ENCODE peak calls at places on chromosomes 13 and 19, in four cellular contexts. One of them, this sample, is unnamed.

GRCh38 chr13:114010401-114011101 is 36.7 kb upstream of the C13orf46 start:
- DNase-seq in IMR-90: no peak
- DNase-seq in GM23248: no peak
- DNase-seq in HCT116: no peak
- DNase-seq in this sample: no peak

GRCh38 chr19:16202320-16203255 is 4.9 kb downstream of the AP1M1 start:
- DNase-seq in GM23248: peak
- DNase-seq in HCT116: no peak
- DNase-seq in IMR-90: no peak
- DNase-seq in this sample: no peak

GRCh38 chr19:16067205-16067938 is 8.9 kb upstream of the TPM4 start:
- DNase-seq in HCT116: peak
- DNase-seq in GM23248: peak
- DNase-seq in IMR-90: peak
- DNase-seq in this sample: no peak

GRCh38 chr13:39451860-39452301 is 151.1 kb downstream of the LHFPL6 start:
- DNase-seq in HCT116: no peak
- DNase-seq in IMR-90: peak
- DNase-seq in GM23248: no peak
- DNase-seq in this sample: peak

GRCh38 chr13:33953781-33954180 is 135.8 kb downstream of the RFC3 start:
- DNase-seq in HCT116: no peak
- DNase-seq in IMR-90: no peak
- DNase-seq in GM23248: peak
- DNase-seq in this sample: no peak

GRCh38 chr13:98142427-98143156 is at the start of gene FARP1:
- DNase-seq in IMR-90: peak
- DNase-seq in HCT116: peak
- DNase-seq in GM23248: peak
- DNase-seq in this sample: peak

GRCh38 chr19:18853755-18854427 is 22.1 kb downstream of the UPF1 start:
- DNase-seq in IMR-90: no peak
- DNase-seq in GM23248: no peak
- DNase-seq in HCT116: no peak
- DNase-seq in this sample: no peak

GRCh38 chr13:90185734-90186133 is 1161.8 kb upstream of the MIR17HG start:
- DNase-seq in GM23248: peak
- DNase-seq in HCT116: no peak
- DNase-seq in IMR-90: no peak
- DNase-seq in this sample: peak

GRCh38 chr19:17035842-17036424 is 9.3 kb upstream of the CPAMD8 start:
- DNase-seq in GM23248: peak
- DNase-seq in IMR-90: no peak
- DNase-seq in HCT116: no peak
- DNase-seq in this sample: no peak

GRCh38 chr19:38653028-38653571 is 5.7 kb downstream of the ACTN4 start:
- DNase-seq in HCT116: no peak
- DNase-seq in IMR-90: peak
- DNase-seq in GM23248: peak
- DNase-seq in this sample: peak

GRCh38 chr19:2428027-2428690 is 773 bp upstream of the TIMM13 start:
- DNase-seq in IMR-90: peak
- DNase-seq in HCT116: no peak
- DNase-seq in GM23248: peak
- DNase-seq in this sample: no peak

GRCh38 chr19:42433503-42434260 is 6.5 kb upstream of the LIPE start:
- DNase-seq in IMR-90: peak
- DNase-seq in GM23248: peak
- DNase-seq in HCT116: no peak
- DNase-seq in this sample: peak

GRCh38 chr13:63540042-63540441 is 2124.4 kb upstream of the PCDH20 start:
- DNase-seq in GM23248: no peak
- DNase-seq in IMR-90: no peak
- DNase-seq in HCT116: no peak
- DNase-seq in this sample: no peak

GRCh38 chr13:80630685-80631121 is 289.8 kb upstream of the SPRY2 start:
- DNase-seq in IMR-90: no peak
- DNase-seq in HCT116: no peak
- DNase-seq in GM23248: no peak
- DNase-seq in this sample: peak

GRCh38 chr13:110953833-110954532 is 39.1 kb upstream of the ANKRD10 start:
- DNase-seq in GM23248: no peak
- DNase-seq in IMR-90: no peak
- DNase-seq in HCT116: no peak
- DNase-seq in this sample: no peak

GRCh38 chr13:33682020-33682564 is 135.9 kb upstream of the RFC3 start:
- DNase-seq in GM23248: no peak
- DNase-seq in IMR-90: no peak
- DNase-seq in HCT116: no peak
- DNase-seq in this sample: no peak

GRCh38 chr19:29665826-29666633 is 769 bp downstream of the PLEKHF1 start:
- DNase-seq in IMR-90: peak
- DNase-seq in HCT116: no peak
- DNase-seq in GM23248: peak
- DNase-seq in this sample: peak

GRCh38 chr13:19072543-19072942 is 109.1 kb downstream of the TUBA3C start:
- DNase-seq in GM23248: no peak
- DNase-seq in IMR-90: no peak
- DNase-seq in HCT116: no peak
- DNase-seq in this sample: no peak

GRCh38 chr19:41548954-41549688 is 26.8 kb upstream of the CEACAM21 start:
- DNase-seq in IMR-90: no peak
- DNase-seq in GM23248: no peak
- DNase-seq in HCT116: no peak
- DNase-seq in this sample: peak

GRCh38 chr13:20633802-20634201 is 66.8 kb downstream of the IFT88 start:
- DNase-seq in IMR-90: no peak
- DNase-seq in HCT116: no peak
- DNase-seq in GM23248: no peak
- DNase-seq in this sample: no peak

GRCh38 chr13:103443604-103444003 is 377.4 kb upstream of the SLC10A2 start:
- DNase-seq in GM23248: no peak
- DNase-seq in HCT116: no peak
- DNase-seq in IMR-90: no peak
- DNase-seq in this sample: no peak

GRCh38 chr19:31354919-31355318 is 5.7 kb upstream of the TSHZ3 start:
- DNase-seq in HCT116: no peak
- DNase-seq in GM23248: no peak
- DNase-seq in IMR-90: no peak
- DNase-seq in this sample: no peak

DNA sequence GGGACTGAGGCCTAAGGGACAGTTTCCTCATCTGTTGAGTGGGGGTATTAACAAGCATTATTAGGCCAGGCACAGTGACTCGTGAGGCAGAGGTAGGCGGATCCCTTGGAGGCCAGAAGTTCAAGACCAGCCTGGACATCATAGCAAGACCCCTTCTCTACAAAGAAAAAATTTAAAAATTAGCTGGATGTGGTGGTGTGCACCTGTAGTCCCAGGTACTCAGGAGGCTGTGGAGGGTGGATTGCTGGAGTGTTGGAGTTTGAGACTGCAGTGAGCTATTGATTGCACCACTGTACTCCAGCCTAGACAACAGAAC is 11.3 kb upstream of the FOSB start:
- DNase-seq in HCT116: no peak
- DNase-seq in IMR-90: no peak
- DNase-seq in GM23248: no peak
- DNase-seq in this sample: no peak
- H3K4me2 ChIP-seq in HCT116: peak
- H3K4me2 ChIP-seq in IMR-90: no peak
- H3K4me2 ChIP-seq in GM23248: peak
- H3K4me2 ChIP-seq in this sample: peak

GRCh38 chr13:95608640-95609280 is 35.7 kb downstream of the DZIP1 start:
- DNase-seq in GM23248: peak
- DNase-seq in IMR-90: no peak
- DNase-seq in HCT116: no peak
- DNase-seq in this sample: peak
- H3K9ac ChIP-seq in GM23248: no peak
- H3K9ac ChIP-seq in IMR-90: no peak
- H3K9ac ChIP-seq in HCT116: no peak
- H3K9ac ChIP-seq in this sample: no peak

GRCh38 chr13:109779074-109779473 is 7.3 kb downstream of the IRS2 start:
- DNase-seq in GM23248: no peak
- DNase-seq in HCT116: no peak
- DNase-seq in IMR-90: no peak
- DNase-seq in this sample: no peak

GRCh38 chr13:109779876-109780516 is 6.4 kb downstream of the IRS2 start:
- DNase-seq in GM23248: no peak
- DNase-seq in IMR-90: no peak
- DNase-seq in HCT116: no peak
- DNase-seq in this sample: no peak

GRCh38 chr13:109780880-109781383 is 5.5 kb downstream of the IRS2 start:
- DNase-seq in HCT116: no peak
- DNase-seq in IMR-90: no peak
- DNase-seq in GM23248: no peak
- DNase-seq in this sample: no peak

GRCh38 chr13:109776575-109776974 is 9.8 kb downstream of the IRS2 start:
- DNase-seq in IMR-90: peak
- DNase-seq in GM23248: no peak
- DNase-seq in HCT116: no peak
- DNase-seq in this sample: no peak

DNA sequence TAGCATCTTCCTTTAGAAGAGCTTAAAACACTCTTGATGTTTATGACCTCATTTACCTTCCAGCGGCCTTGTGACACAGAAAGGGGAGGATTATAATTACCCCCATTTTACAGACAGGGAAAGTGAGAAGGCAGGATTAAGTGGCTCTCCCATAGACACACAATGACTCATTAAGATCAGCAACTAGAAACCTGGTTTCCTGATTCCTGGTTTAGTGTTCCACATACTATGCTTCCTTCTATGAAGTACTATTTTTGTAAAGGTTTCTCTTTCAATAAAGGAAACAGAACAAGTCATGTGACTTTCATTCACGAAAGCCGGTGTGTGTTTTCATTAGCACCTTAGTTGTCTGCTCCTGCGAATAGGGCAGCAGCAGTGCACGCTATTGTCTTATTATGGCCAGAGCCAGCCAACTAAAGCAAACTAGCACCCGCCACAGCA is 8.3 kb downstream of the IRS2 start:
- DNase-seq in GM23248: peak
- DNase-seq in HCT116: no peak
- DNase-seq in IMR-90: peak
- DNase-seq in this sample: peak
- H3K27ac ChIP-seq in GM23248: no peak
- H3K27ac ChIP-seq in HCT116: no peak
- H3K27ac ChIP-seq in IMR-90: no peak
- H3K27ac ChIP-seq in this sample: no peak

GRCh38 chr19:9008667-9009066 is 1.5 kb downstream of the MUC16 start:
- DNase-seq in IMR-90: no peak
- DNase-seq in GM23248: no peak
- DNase-seq in HCT116: no peak
- DNase-seq in this sample: no peak
- H3K4me2 ChIP-seq in IMR-90: no peak
- H3K4me2 ChIP-seq in GM23248: no peak
- H3K4me2 ChIP-seq in HCT116: no peak
- H3K4me2 ChIP-seq in this sample: no peak

DNA sequence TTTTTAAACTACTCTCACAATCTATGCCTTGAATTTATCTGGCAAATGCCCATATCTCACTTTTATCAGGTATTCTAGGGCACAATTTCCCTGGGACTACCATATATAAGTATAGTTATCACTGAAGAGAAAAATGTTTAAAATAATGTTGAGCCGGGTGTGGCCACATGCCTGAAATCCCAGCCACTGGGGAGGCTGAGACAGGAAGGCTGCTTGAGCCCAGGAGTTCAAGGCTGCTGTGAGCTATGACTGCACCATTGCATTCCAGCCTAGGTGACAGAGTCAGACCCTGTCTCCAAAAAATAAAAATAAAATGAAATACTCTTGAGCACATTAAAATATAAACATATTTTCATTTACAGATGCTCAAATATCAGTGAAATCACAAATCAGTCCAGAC is 4.1 kb downstream of the KATNAL1 start:
- DNase-seq in GM23248: no peak
- DNase-seq in HCT116: no peak
- DNase-seq in IMR-90: no peak
- DNase-seq in this sample: no peak
- H3K9ac ChIP-seq in GM23248: peak
- H3K9ac ChIP-seq in HCT116: peak
- H3K9ac ChIP-seq in IMR-90: no peak
- H3K9ac ChIP-seq in this sample: peak

GRCh38 chr19:5120833-5121232 is 151.9 kb downstream of the KDM4B start:
- DNase-seq in HCT116: no peak
- DNase-seq in IMR-90: no peak
- DNase-seq in GM23248: no peak
- DNase-seq in this sample: no peak
- H3K27ac ChIP-seq in HCT116: no peak
- H3K27ac ChIP-seq in IMR-90: no peak
- H3K27ac ChIP-seq in GM23248: no peak
- H3K27ac ChIP-seq in this sample: no peak

GRCh38 chr13:109148243-109148642 is 518.8 kb downstream of the MYO16 start:
- DNase-seq in IMR-90: peak
- DNase-seq in GM23248: peak
- DNase-seq in HCT116: no peak
- DNase-seq in this sample: peak

GRCh38 chr13:109146912-109147624 is 517.7 kb downstream of the MYO16 start:
- DNase-seq in IMR-90: peak
- DNase-seq in GM23248: peak
- DNase-seq in HCT116: peak
- DNase-seq in this sample: peak

GRCh38 chr13:109144693-109145437 is 515.5 kb downstream of the MYO16 start:
- DNase-seq in GM23248: peak
- DNase-seq in IMR-90: no peak
- DNase-seq in HCT116: no peak
- DNase-seq in this sample: peak

GRCh38 chr13:109145631-109146030 is 516.2 kb downstream of the MYO16 start:
- DNase-seq in HCT116: peak
- DNase-seq in IMR-90: peak
- DNase-seq in GM23248: peak
- DNase-seq in this sample: peak

GRCh38 chr13:109146393-109146792 is 517.0 kb downstream of the MYO16 start:
- DNase-seq in IMR-90: no peak
- DNase-seq in HCT116: no peak
- DNase-seq in GM23248: no peak
- DNase-seq in this sample: no peak
- H3K4me2 ChIP-seq in IMR-90: no peak
- H3K4me2 ChIP-seq in HCT116: peak
- H3K4me2 ChIP-seq in GM23248: no peak
- H3K4me2 ChIP-seq in this sample: no peak

GRCh38 chr13:112341976-112342735 is 34.0 kb upstream of the SPACA7 start:
- DNase-seq in HCT116: no peak
- DNase-seq in GM23248: no peak
- DNase-seq in IMR-90: no peak
- DNase-seq in this sample: no peak

GRCh38 chr13:112345826-112346172 is 30.4 kb upstream of the SPACA7 start:
- DNase-seq in HCT116: no peak
- DNase-seq in GM23248: no peak
- DNase-seq in IMR-90: no peak
- DNase-seq in this sample: no peak

GRCh38 chr13:112342841-112343361 is 33.3 kb upstream of the SPACA7 start:
- DNase-seq in HCT116: no peak
- DNase-seq in GM23248: no peak
- DNase-seq in IMR-90: no peak
- DNase-seq in this sample: no peak

GRCh38 chr13:112341446-112341845 is 34.7 kb upstream of the SPACA7 start:
- DNase-seq in IMR-90: no peak
- DNase-seq in GM23248: no peak
- DNase-seq in HCT116: no peak
- DNase-seq in this sample: no peak

GRCh38 chr13:112343591-112343990 is 32.6 kb upstream of the SPACA7 start:
- DNase-seq in IMR-90: no peak
- DNase-seq in GM23248: no peak
- DNase-seq in HCT116: no peak
- DNase-seq in this sample: no peak
- H3K9ac ChIP-seq in IMR-90: no peak
- H3K9ac ChIP-seq in GM23248: no peak
- H3K9ac ChIP-seq in HCT116: no peak
- H3K9ac ChIP-seq in this sample: no peak

GRCh38 chr19:12665646-12666304 is 767 bp downstream of the MAN2B1 start:
- DNase-seq in IMR-90: peak
- DNase-seq in GM23248: peak
- DNase-seq in HCT116: no peak
- DNase-seq in this sample: no peak
- H3K27ac ChIP-seq in IMR-90: no peak
- H3K27ac ChIP-seq in GM23248: no peak
- H3K27ac ChIP-seq in HCT116: peak
- H3K27ac ChIP-seq in this sample: no peak

This sample was measured in mesenchymal stem cell.